ENCODE peak calls at places on chromosomes 11 and 22, in ten cellular contexts. D is Peyer's patch, J is endothelial cell of umbilical vein, X is HCT116, Y is heart left ventricle, R is body of pancreas, S is tibial nerve, I is suprapubic skin, A is A549, C is sigmoid colon. M is an unnamed sample. For H3K4me1, the result is how much of the 10 kb centered on the place peaks cover.

GRCh38 chr22:43012390-43012789 is 2.6 kb downstream of the PACSIN2 start:
- DNase-seq in X (no peak), C (no peak), R (no peak), Y (no peak), J (no peak), I (no peak), A (no peak), S (no peak), D (no peak), M (no peak)

GRCh38 chr11:130070109-130070828 is 575 bp downstream of the APLP2 start:
- DNase-seq in J (peak), D (peak), S (no peak), Y (peak), R (peak), I (peak), A (no peak), C (peak), X (no peak), M (peak)

GRCh38 chr11:35064114-35064800 is 74.7 kb upstream of the CD44 start:
- DNase-seq in A (no peak), C (no peak), J (no peak), D (no peak), X (no peak), S (no peak), Y (no peak), I (no peak), R (no peak), M (no peak)

GRCh38 chr22:31719850-31720471 is 30.0 kb downstream of the PRR14L start:
- DNase-seq in D (no peak), I (no peak), R (no peak), Y (no peak), J (no peak), A (no peak), C (no peak), S (no peak), X (no peak), M (no peak)

GRCh38 chr22:46025973-46026906 is 49.3 kb upstream of the WNT7B start:
- DNase-seq in A (no peak), R (no peak), I (peak), S (no peak), Y (no peak), X (no peak), D (no peak), J (no peak), C (peak), M (peak)

GRCh38 chr22:29704528-29705285 is 15.1 kb upstream of the CABP7 start:
- DNase-seq in Y (no peak), X (no peak), S (peak), C (peak), A (peak), R (peak), D (no peak), I (no peak), J (no peak), M (no peak)

GRCh38 chr22:37638351-37639069 is 959 bp upstream of the SH3BP1 start:
- DNase-seq in C (no peak), I (no peak), Y (no peak), A (no peak), S (no peak), J (no peak), X (no peak), D (peak), R (no peak), M (no peak)

GRCh38 chr22:23240639-23241389 is 60.5 kb downstream of the BCR start:
- DNase-seq in D (no peak), Y (no peak), A (peak), X (no peak), R (no peak), J (peak), I (no peak), C (no peak), S (no peak), M (no peak)

GRCh38 chr22:46830001-46830715 is 67.7 kb downstream of the TBC1D22A start:
- DNase-seq in A (peak), J (peak), R (peak), C (peak), S (peak), I (no peak), D (no peak), Y (peak), X (no peak), M (no peak)

GRCh38 chr11:65586676-65587075 is 8.9 kb downstream of the KCNK7 start:
- DNase-seq in D (no peak), R (no peak), A (no peak), I (no peak), S (no peak), X (no peak), J (no peak), Y (no peak), C (no peak), M (no peak)

GRCh38 chr11:88301478-88302140 is 35.9 kb downstream of the CTSC start:
- DNase-seq in S (no peak), I (no peak), A (no peak), Y (no peak), X (no peak), D (no peak), R (no peak), J (no peak), C (no peak), M (no peak)

GRCh38 chr11:134560066-134560465 is 148.0 kb upstream of the B3GAT1 start:
- DNase-seq in D (no peak), S (no peak), J (no peak), Y (peak), A (no peak), I (peak), C (peak), R (no peak), X (no peak), M (no peak)

GRCh38 chr11:94459576-94459975 is 34.1 kb downstream of the MRE11 start:
- DNase-seq in Y (no peak), C (no peak), S (no peak), J (no peak), I (no peak), R (no peak), X (no peak), A (no peak), D (no peak), M (no peak)

GRCh38 chr11:9596926-9597325 is 23.5 kb downstream of the WEE1 start:
- DNase-seq in R (no peak), J (no peak), A (no peak), Y (no peak), S (no peak), X (no peak), I (no peak), D (no peak), C (no peak), M (no peak)
- H3K4me1 ChIP-seq in R (under half), J (under half), A (under half), Y (under half), S (under half), X (under half), I (under half), D (under half), C (under half), M (under half)

GRCh38 chr22:35044607-35045390 is 21.2 kb upstream of the ISX start:
- DNase-seq in I (no peak), D (no peak), J (no peak), X (no peak), C (no peak), R (no peak), S (no peak), A (no peak), Y (no peak), M (no peak)

GRCh38 chr22:35045451-35045850 is 20.5 kb upstream of the ISX start:
- DNase-seq in X (no peak), C (no peak), J (no peak), R (no peak), I (no peak), A (no peak), S (no peak), D (no peak), Y (no peak), M (no peak)

GRCh38 chr22:35043932-35044319 is 22.0 kb upstream of the ISX start:
- DNase-seq in D (no peak), Y (no peak), I (no peak), X (no peak), A (no peak), C (no peak), S (no peak), J (no peak), R (no peak), M (no peak)

GRCh38 chr22:35046744-35047462 is 19.1 kb upstream of the ISX start:
- DNase-seq in I (no peak), D (no peak), A (no peak), Y (no peak), R (no peak), J (no peak), C (no peak), S (no peak), X (no peak), M (no peak)

GRCh38 chr22:35043251-35043931 is 22.6 kb upstream of the ISX start:
- DNase-seq in I (no peak), Y (no peak), X (no peak), R (no peak), S (no peak), A (no peak), D (no peak), C (no peak), J (no peak), M (no peak)
- TF ChIP-seq CTCF in I (no peak), Y (no peak), X (peak), R (no peak), S (no peak), A (no peak), D (no peak), C (no peak), J (no peak), M (no peak)

GRCh38 chr11:43723617-43724016 is 43.1 kb downstream of the HSD17B12 start:
- DNase-seq in Y (no peak), D (no peak), R (no peak), I (no peak), X (no peak), J (no peak), C (no peak), A (no peak), S (no peak), M (no peak)

GRCh38 chr11:43712676-43713075 is 32.1 kb downstream of the HSD17B12 start:
- DNase-seq in Y (no peak), C (no peak), I (no peak), D (no peak), A (no peak), R (no peak), S (no peak), J (no peak), X (no peak), M (no peak)

GRCh38 chr11:43718373-43718772 is 37.8 kb downstream of the HSD17B12 start:
- DNase-seq in R (no peak), X (no peak), I (no peak), Y (no peak), C (no peak), D (no peak), A (no peak), S (no peak), J (no peak), M (no peak)
- TF ChIP-seq POLR2A in R (no peak), X (no peak), I (no peak), Y (no peak), C (no peak), D (no peak), A (no peak), S (no peak), J (no peak), M (no peak)

DNA sequence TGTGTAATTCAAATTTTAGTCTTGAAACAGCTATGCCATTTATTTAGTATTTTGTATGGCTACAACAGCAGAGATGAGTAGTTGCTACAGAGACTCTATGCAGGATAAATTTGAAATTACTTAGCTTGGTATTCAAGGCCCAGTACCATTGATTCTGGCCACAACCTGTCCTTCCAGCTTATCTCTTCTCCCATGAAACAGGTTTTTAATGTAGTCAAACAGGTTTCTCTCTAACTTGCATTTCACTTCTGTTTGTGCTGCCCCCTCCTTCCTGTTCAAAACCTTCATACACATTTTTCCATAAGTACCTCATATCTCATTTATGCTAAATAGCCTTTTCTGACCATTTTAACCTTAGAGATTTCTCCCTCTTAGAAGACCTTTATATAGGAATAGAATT is 3.3 kb downstream of the USP47 start:
- DNase-seq in J (no peak), A (no peak), D (no peak), X (peak), C (no peak), I (no peak), Y (no peak), R (peak), S (no peak), M (no peak)
- H3K4me1 ChIP-seq in J (under half), A (under half), D (under half), X (half or more), C (half or more), I (half or more), Y (half or more), R (half or more), S (half or more), M (under half)

DNA sequence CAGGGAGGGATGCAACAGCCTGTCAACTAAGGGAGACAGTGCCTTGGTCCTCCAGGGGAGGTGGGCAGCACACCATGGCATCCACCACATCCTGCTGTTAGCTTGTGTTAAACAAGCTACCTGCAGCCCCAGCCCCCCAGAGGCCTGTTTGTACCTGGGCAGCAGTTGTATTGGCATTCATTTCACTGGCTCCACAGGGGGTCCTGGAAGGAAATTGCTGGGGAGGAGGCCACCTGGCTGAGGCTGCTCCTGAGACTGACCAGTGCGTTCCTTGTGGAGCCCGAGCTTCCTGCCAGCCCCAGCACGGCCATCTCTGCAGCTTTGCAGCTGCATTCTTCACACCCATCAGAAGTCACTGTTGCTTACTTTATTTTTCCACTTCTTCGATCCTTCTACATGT is 479.9 kb downstream of the INSC start:
- DNase-seq in X (no peak), J (no peak), A (no peak), I (no peak), C (no peak), S (no peak), R (no peak), D (no peak), Y (no peak), M (no peak)
- TF ChIP-seq CTCF in X (no peak), J (no peak), A (no peak), I (no peak), C (no peak), S (no peak), R (no peak), D (no peak), Y (no peak), M (no peak)

GRCh38 chr22:20079745-20080444 is at the start of gene DGCR8:
- DNase-seq in R (peak), C (peak), D (peak), S (peak), J (peak), A (peak), Y (peak), I (peak), X (peak), M (peak)
- TF ChIP-seq POLR2A in R (peak), C (peak), D (peak), S (peak), J (peak), A (peak), Y (no peak), I (peak), X (peak), M (peak)

GRCh38 chr11:64092761-64093136 is 57.0 kb downstream of the FLRT1 start:
- DNase-seq in R (no peak), A (no peak), D (no peak), J (no peak), X (no peak), C (no peak), I (no peak), S (no peak), Y (no peak), M (no peak)
- H3K4me1 ChIP-seq in R (under half), A (half or more), D (under half), J (under half), X (under half), C (half or more), I (under half), S (half or more), Y (under half), M (under half)

GRCh38 chr11:114395776-114396175 is 4.5 kb downstream of the C11orf71 start:
- DNase-seq in S (no peak), J (peak), C (no peak), D (no peak), X (peak), R (no peak), I (no peak), Y (no peak), A (no peak), M (no peak)
- TF ChIP-seq CTCF in S (no peak), J (peak), C (no peak), D (no peak), X (peak), R (no peak), I (peak), Y (no peak), A (peak), M (no peak)

GRCh38 chr11:18254781-18255361 is 6.4 kb upstream of the SAA2 start:
- DNase-seq in Y (no peak), I (no peak), R (no peak), A (no peak), J (no peak), C (no peak), X (no peak), S (no peak), D (no peak), M (no peak)

GRCh38 chr11:18264035-18264434 is 2.0 kb upstream of the SAA1 start:
- DNase-seq in D (no peak), J (no peak), C (no peak), S (no peak), A (no peak), I (no peak), Y (no peak), R (no peak), X (no peak), M (no peak)

GRCh38 chr11:18253778-18254338 is 5.4 kb upstream of the SAA2 start:
- DNase-seq in Y (no peak), I (no peak), C (no peak), X (no peak), J (no peak), S (no peak), R (no peak), A (no peak), D (no peak), M (no peak)

GRCh38 chr11:18261721-18262120 is 4.3 kb upstream of the SAA1 start:
- DNase-seq in S (no peak), X (no peak), C (no peak), Y (no peak), R (no peak), D (no peak), A (no peak), J (no peak), I (no peak), M (no peak)

GRCh38 chr11:18259259-18259658 is 6.8 kb upstream of the SAA1 start:
- DNase-seq in S (no peak), J (no peak), X (no peak), A (no peak), C (no peak), D (no peak), Y (no peak), R (peak), I (no peak), M (no peak)
- TF ChIP-seq POLR2A in S (no peak), J (no peak), X (no peak), A (no peak), C (no peak), D (no peak), Y (no peak), R (no peak), I (no peak), M (no peak)

M was measured in uterus.